ENCODE peak calls at places on chromosomes 12 and 14, in seven cellular contexts. L, G, Q, O, J, R and Y are unnamed samples.

GRCh38 chr14:83826838-83827237 is 1703.1 kb upstream of the FLRT2 start:
- DNase-seq in L (no peak), G (no peak), Q (no peak), O (no peak), J (no peak), R (no peak), Y (no peak)

GRCh38 chr14:72284176-72284575 is 351.9 kb downstream of the RGS6 start:
- DNase-seq in L (no peak), G (no peak), Q (no peak), O (no peak), J (no peak), R (no peak), Y (no peak)

GRCh38 chr14:95040723-95041476 is 116.4 kb downstream of the DICER1 start:
- DNase-seq in L (peak), G (no peak), Q (no peak), O (no peak), J (no peak), R (no peak), Y (no peak)

GRCh38 chr14:96051642-96052540 is 12.7 kb downstream of the C14orf132 start:
- DNase-seq in L (no peak), G (no peak), Q (no peak), O (no peak), J (no peak), R (no peak), Y (peak)

GRCh38 chr12:95335948-95336347 is 118.3 kb downstream of the VEZT start:
- DNase-seq in L (no peak), G (no peak), Q (no peak), O (no peak), J (no peak), R (no peak), Y (no peak)

GRCh38 chr12:22105542-22105941 is 59.5 kb downstream of the CMAS start:
- DNase-seq in L (no peak), G (no peak), Q (no peak), O (no peak), J (no peak), R (no peak), Y (no peak)

GRCh38 chr14:55274760-55275159 is 3.5 kb downstream of the FBXO34 start:
- DNase-seq in L (no peak), G (no peak), Q (no peak), O (no peak), J (no peak), R (no peak), Y (no peak)

GRCh38 chr14:101453225-101453624 is 108.1 kb upstream of the DIO3 start:
- DNase-seq in L (no peak), G (no peak), Q (no peak), O (no peak), J (no peak), R (no peak), Y (no peak)